ENCODE peak calls at places on chromosome 17, in eight cellular contexts. One of them, this sample, is unnamed.

GRCh38 chr17:64741924-64742670 is 80.0 kb upstream of the SMURF2 start:
- DNase-seq in PC-9: no peak
- DNase-seq in lower leg skin: peak; percentile 95
- DNase-seq in activated CD4-positive, alpha-beta T cell treated with anti-CD3 and anti-CD28 coated beads, Interleukin-2, amount 50 U/mL, for 48 hours: no peak
- DNase-seq in G401: no peak
- DNase-seq in nephron progenitor cell: no peak
- DNase-seq in Calu3: no peak
- DNase-seq in NCI-H510A treated with DMSO at 0.1 percent for 48 hours: no peak
- DNase-seq in this sample: no peak

GRCh38 chr17:58577696-58578095 is 63.3 kb upstream of the MTMR4 start:
- DNase-seq in PC-9: peak; percentile 24
- DNase-seq in lower leg skin: peak; percentile 86
- DNase-seq in activated CD4-positive, alpha-beta T cell treated with anti-CD3 and anti-CD28 coated beads, Interleukin-2, amount 50 U/mL, for 48 hours: peak; percentile 40
- DNase-seq in G401: peak; percentile 67
- DNase-seq in nephron progenitor cell: peak; percentile 60
- DNase-seq in Calu3: peak; percentile 51
- DNase-seq in NCI-H510A treated with DMSO at 0.1 percent for 48 hours: peak; percentile 42
- DNase-seq in this sample: peak; percentile 56

GRCh38 chr17:73278465-73279453 is 17.1 kb upstream of the CPSF4L start:
- DNase-seq in PC-9: peak; percentile 32
- DNase-seq in lower leg skin: no peak
- DNase-seq in activated CD4-positive, alpha-beta T cell treated with anti-CD3 and anti-CD28 coated beads, Interleukin-2, amount 50 U/mL, for 48 hours: no peak
- DNase-seq in G401: peak; percentile 96
- DNase-seq in nephron progenitor cell: no peak
- DNase-seq in Calu3: no peak
- DNase-seq in NCI-H510A treated with DMSO at 0.1 percent for 48 hours: peak; percentile 72
- DNase-seq in this sample: no peak

GRCh38 chr17:61294777-61295176 is 104.9 kb upstream of the TBX2 start:
- DNase-seq in PC-9: peak; percentile 4
- DNase-seq in lower leg skin: no peak
- DNase-seq in activated CD4-positive, alpha-beta T cell treated with anti-CD3 and anti-CD28 coated beads, Interleukin-2, amount 50 U/mL, for 48 hours: no peak
- DNase-seq in G401: no peak
- DNase-seq in nephron progenitor cell: no peak
- DNase-seq in Calu3: no peak
- DNase-seq in NCI-H510A treated with DMSO at 0.1 percent for 48 hours: no peak
- DNase-seq in this sample: peak; percentile 10

GRCh38 chr17:62581769-62582168 is 45.7 kb upstream of the MRC2 start:
- DNase-seq in PC-9: no peak
- DNase-seq in lower leg skin: no peak
- DNase-seq in activated CD4-positive, alpha-beta T cell treated with anti-CD3 and anti-CD28 coated beads, Interleukin-2, amount 50 U/mL, for 48 hours: no peak
- DNase-seq in G401: no peak
- DNase-seq in nephron progenitor cell: no peak
- DNase-seq in Calu3: no peak
- DNase-seq in NCI-H510A treated with DMSO at 0.1 percent for 48 hours: no peak
- DNase-seq in this sample: no peak

GRCh38 chr17:44794699-44795413 is 35.2 kb downstream of the GJC1 start:
- DNase-seq in PC-9: no peak
- DNase-seq in lower leg skin: peak; percentile 76
- DNase-seq in activated CD4-positive, alpha-beta T cell treated with anti-CD3 and anti-CD28 coated beads, Interleukin-2, amount 50 U/mL, for 48 hours: no peak
- DNase-seq in G401: peak; percentile 43
- DNase-seq in nephron progenitor cell: no peak
- DNase-seq in Calu3: no peak
- DNase-seq in NCI-H510A treated with DMSO at 0.1 percent for 48 hours: no peak
- DNase-seq in this sample: peak; percentile 31

GRCh38 chr17:49494399-49494798 is 694 bp upstream of the NGFR start:
- DNase-seq in PC-9: no peak
- DNase-seq in lower leg skin: no peak
- DNase-seq in activated CD4-positive, alpha-beta T cell treated with anti-CD3 and anti-CD28 coated beads, Interleukin-2, amount 50 U/mL, for 48 hours: no peak
- DNase-seq in G401: peak; percentile 3
- DNase-seq in nephron progenitor cell: no peak
- DNase-seq in Calu3: no peak
- DNase-seq in NCI-H510A treated with DMSO at 0.1 percent for 48 hours: no peak
- DNase-seq in this sample: no peak

GRCh38 chr17:38341035-38341721 is 2.6 kb downstream of the GPR179 start:
- DNase-seq in PC-9: peak; percentile 62
- DNase-seq in lower leg skin: no peak
- DNase-seq in activated CD4-positive, alpha-beta T cell treated with anti-CD3 and anti-CD28 coated beads, Interleukin-2, amount 50 U/mL, for 48 hours: no peak
- DNase-seq in G401: peak; percentile 69
- DNase-seq in nephron progenitor cell: no peak
- DNase-seq in Calu3: peak; percentile 84
- DNase-seq in NCI-H510A treated with DMSO at 0.1 percent for 48 hours: peak; percentile 97
- DNase-seq in this sample: peak; percentile 81

GRCh38 chr17:9622961-9623360 is 22.4 kb upstream of the USP43 start:
- DNase-seq in PC-9: no peak
- DNase-seq in lower leg skin: no peak
- DNase-seq in activated CD4-positive, alpha-beta T cell treated with anti-CD3 and anti-CD28 coated beads, Interleukin-2, amount 50 U/mL, for 48 hours: no peak
- DNase-seq in G401: no peak
- DNase-seq in nephron progenitor cell: no peak
- DNase-seq in Calu3: no peak
- DNase-seq in NCI-H510A treated with DMSO at 0.1 percent for 48 hours: no peak
- DNase-seq in this sample: no peak

GRCh38 chr17:73269791-73270190 is 8.1 kb upstream of the CPSF4L start:
- DNase-seq in PC-9: no peak
- DNase-seq in lower leg skin: no peak
- DNase-seq in activated CD4-positive, alpha-beta T cell treated with anti-CD3 and anti-CD28 coated beads, Interleukin-2, amount 50 U/mL, for 48 hours: no peak
- DNase-seq in G401: no peak
- DNase-seq in nephron progenitor cell: no peak
- DNase-seq in Calu3: no peak
- DNase-seq in NCI-H510A treated with DMSO at 0.1 percent for 48 hours: no peak
- DNase-seq in this sample: no peak

This sample was measured in DMS53.